ENCODE peak calls at places on chromosomes 2 and 18, in four cellular contexts. One of them, this sample, is unnamed.
A peak's percentile ranks its signal among the peaks of the same experiment; 100 is the strongest.

GRCh38 chr2:26448651-26449050 is 29.3 kb downstream of the OTOF start:
- DNase-seq in non-pigmented ciliary epithelial cell: no peak
- DNase-seq in GM04503: no peak
- DNase-seq in breast epithelium: no peak
- DNase-seq in this sample: no peak

GRCh38 chr2:238009563-238009962 is 42.7 kb downstream of the UBE2F start:
- DNase-seq in GM04503: no peak
- DNase-seq in non-pigmented ciliary epithelial cell: no peak
- DNase-seq in breast epithelium: no peak
- DNase-seq in this sample: no peak

GRCh38 chr2:99648906-99649606 is 159.2 kb upstream of the REV1 start:
- DNase-seq in breast epithelium: no peak
- DNase-seq in non-pigmented ciliary epithelial cell: no peak
- DNase-seq in GM04503: no peak
- DNase-seq in this sample: no peak

GRCh38 chr2:939936-940620 is 10.6 kb upstream of the SNTG2 start:
- DNase-seq in non-pigmented ciliary epithelial cell: no peak
- DNase-seq in GM04503: peak; percentile 20
- DNase-seq in breast epithelium: no peak
- DNase-seq in this sample: no peak

GRCh38 chr2:164103271-164103670 is 367.5 kb upstream of the FIGN start:
- DNase-seq in non-pigmented ciliary epithelial cell: no peak
- DNase-seq in breast epithelium: no peak
- DNase-seq in GM04503: no peak
- DNase-seq in this sample: no peak

GRCh38 chr18:47928466-47928865 is 2.0 kb downstream of the SMAD2 start:
- DNase-seq in non-pigmented ciliary epithelial cell: no peak
- DNase-seq in GM04503: no peak
- DNase-seq in breast epithelium: no peak
- DNase-seq in this sample: no peak

GRCh38 chr2:239965318-239965717 is 59.8 kb downstream of the NDUFA10 start:
- DNase-seq in breast epithelium: no peak
- DNase-seq in non-pigmented ciliary epithelial cell: no peak
- DNase-seq in GM04503: no peak
- DNase-seq in this sample: no peak

GRCh38 chr2:96231316-96231715 is 22.7 kb upstream of the STARD7 start:
- DNase-seq in non-pigmented ciliary epithelial cell: no peak
- DNase-seq in breast epithelium: no peak
- DNase-seq in GM04503: no peak
- DNase-seq in this sample: no peak

GRCh38 chr2:212863185-212863588 is 288.2 kb downstream of the IKZF2 start:
- DNase-seq in non-pigmented ciliary epithelial cell: no peak
- DNase-seq in breast epithelium: no peak
- DNase-seq in GM04503: no peak
- DNase-seq in this sample: no peak

GRCh38 chr2:161416294-161416632 is at the start of gene TBR1:
- DNase-seq in GM04503: no peak
- DNase-seq in breast epithelium: no peak
- DNase-seq in non-pigmented ciliary epithelial cell: no peak
- DNase-seq in this sample: no peak

GRCh38 chr2:160033732-160034392 is 28.6 kb downstream of the PLA2R1 start:
- DNase-seq in GM04503: peak; percentile 47
- DNase-seq in non-pigmented ciliary epithelial cell: peak; percentile 42
- DNase-seq in breast epithelium: no peak
- DNase-seq in this sample: no peak

GRCh38 chr2:219399716-219400478 is 12.2 kb upstream of the DNPEP start:
- DNase-seq in breast epithelium: no peak
- DNase-seq in GM04503: no peak
- DNase-seq in non-pigmented ciliary epithelial cell: no peak
- DNase-seq in this sample: no peak

GRCh38 chr2:144860421-144860820 is 340.5 kb upstream of the ZEB2 start:
- DNase-seq in GM04503: no peak
- DNase-seq in breast epithelium: no peak
- DNase-seq in non-pigmented ciliary epithelial cell: no peak
- DNase-seq in this sample: no peak

GRCh38 chr2:216341151-216341550 is 31.1 kb downstream of the MARCHF4 start:
- DNase-seq in breast epithelium: no peak
- DNase-seq in non-pigmented ciliary epithelial cell: no peak
- DNase-seq in GM04503: no peak
- DNase-seq in this sample: no peak

GRCh38 chr18:26454192-26454591 is 94.2 kb downstream of the KCTD1 start:
- DNase-seq in breast epithelium: no peak
- DNase-seq in non-pigmented ciliary epithelial cell: no peak
- DNase-seq in GM04503: no peak
- DNase-seq in this sample: no peak

GRCh38 chr2:164803772-164804466 is 37.7 kb downstream of the COBLL1 start:
- DNase-seq in GM04503: no peak
- DNase-seq in non-pigmented ciliary epithelial cell: no peak
- DNase-seq in breast epithelium: no peak
- DNase-seq in this sample: no peak

GRCh38 chr2:19868705-19869550 is 32.9 kb downstream of the TTC32 start:
- DNase-seq in breast epithelium: no peak
- DNase-seq in GM04503: no peak
- DNase-seq in non-pigmented ciliary epithelial cell: no peak
- DNase-seq in this sample: no peak

GRCh38 chr2:119174216-119174992 is 15.9 kb upstream of the C1QL2 start:
- DNase-seq in non-pigmented ciliary epithelial cell: no peak
- DNase-seq in GM04503: no peak
- DNase-seq in breast epithelium: no peak
- DNase-seq in this sample: no peak

GRCh38 chr2:160906878-160907277 is 253.3 kb upstream of the TANK start:
- DNase-seq in breast epithelium: no peak
- DNase-seq in GM04503: no peak
- DNase-seq in non-pigmented ciliary epithelial cell: no peak
- DNase-seq in this sample: no peak

GRCh38 chr2:121579326-121579725 is 48.6 kb downstream of the RNU4ATAC start:
- DNase-seq in GM04503: no peak
- DNase-seq in non-pigmented ciliary epithelial cell: no peak
- DNase-seq in breast epithelium: no peak
- DNase-seq in this sample: no peak

GRCh38 chr2:220601674-220602073 is 970.4 kb downstream of the EPHA4 start:
- DNase-seq in breast epithelium: no peak
- DNase-seq in GM04503: no peak
- DNase-seq in non-pigmented ciliary epithelial cell: no peak
- DNase-seq in this sample: no peak

GRCh38 chr18:56152547-56152946 is 485.8 kb downstream of the TXNL1 start:
- DNase-seq in GM04503: no peak
- DNase-seq in non-pigmented ciliary epithelial cell: no peak
- DNase-seq in breast epithelium: no peak
- DNase-seq in this sample: no peak

GRCh38 chr18:24176727-24177416 is 38.0 kb downstream of the CABYR start:
- DNase-seq in GM04503: no peak
- DNase-seq in breast epithelium: no peak
- DNase-seq in non-pigmented ciliary epithelial cell: no peak
- DNase-seq in this sample: peak; percentile 27

GRCh38 chr2:142325870-142326269 is 195.1 kb upstream of the LRP1B start:
- DNase-seq in GM04503: no peak
- DNase-seq in breast epithelium: no peak
- DNase-seq in non-pigmented ciliary epithelial cell: no peak
- DNase-seq in this sample: no peak

GRCh38 chr2:170966648-170967396 is 37.8 kb downstream of the GORASP2 start:
- DNase-seq in non-pigmented ciliary epithelial cell: no peak
- DNase-seq in breast epithelium: no peak
- DNase-seq in GM04503: no peak
- DNase-seq in this sample: no peak

GRCh38 chr2:10400002-10400401 is 48.1 kb downstream of the ODC1 start:
- DNase-seq in GM04503: no peak
- DNase-seq in breast epithelium: no peak
- DNase-seq in non-pigmented ciliary epithelial cell: no peak
- DNase-seq in this sample: no peak

GRCh38 chr2:216259081-216259480 is 113.2 kb downstream of the MARCHF4 start:
- DNase-seq in breast epithelium: no peak
- DNase-seq in GM04503: no peak
- DNase-seq in non-pigmented ciliary epithelial cell: no peak
- DNase-seq in this sample: no peak

GRCh38 chr2:39411186-39411944 is 25.7 kb downstream of the MAP4K3 start:
- DNase-seq in breast epithelium: no peak
- DNase-seq in non-pigmented ciliary epithelial cell: peak; percentile 86
- DNase-seq in GM04503: peak; percentile 67
- DNase-seq in this sample: no peak

GRCh38 chr2:2057125-2057721 is 273.9 kb downstream of the MYT1L start:
- DNase-seq in GM04503: no peak
- DNase-seq in breast epithelium: peak; percentile 35
- DNase-seq in non-pigmented ciliary epithelial cell: no peak
- DNase-seq in this sample: peak; percentile 50

GRCh38 chr2:63738019-63738418 is 103.7 kb upstream of the UGP2 start:
- DNase-seq in non-pigmented ciliary epithelial cell: no peak
- DNase-seq in GM04503: no peak
- DNase-seq in breast epithelium: no peak
- DNase-seq in this sample: no peak

GRCh38 chr2:119126650-119127049 is 31.9 kb downstream of the C1QL2 start:
- DNase-seq in non-pigmented ciliary epithelial cell: no peak
- DNase-seq in GM04503: no peak
- DNase-seq in breast epithelium: no peak
- DNase-seq in this sample: no peak

This sample was measured in tibial nerve.